ENCODE peak calls at places on chromosomes 11 and 22, in eight cellular contexts. Y is iPS-NIHi11, M is hypothalamus, D is GM23248, U is cardiac fibroblast, L is heart left ventricle, G is NCI-H774, K is spleen. A is an unnamed sample.

GRCh38 chr11:3227568-3228444 is 4.4 kb downstream of the MRGPRE start:
- DNase-seq in Y (peak; percentile 11), M (no peak), D (no peak), U (no peak), L (no peak), G (no peak), K (peak; percentile 74), A (no peak)

GRCh38 chr11:2208691-2209369 is 37.2 kb upstream of the TH start:
- DNase-seq in Y (peak; percentile 54), M (no peak), D (no peak), U (no peak), L (no peak), G (peak; percentile 22), K (peak; percentile 64), A (no peak)

GRCh38 chr11:110972640-110973039 is 260.4 kb upstream of the ARHGAP20 start:
- DNase-seq in Y (no peak), M (no peak), D (peak; percentile 95), U (peak; percentile 92), L (no peak), G (no peak), K (no peak), A (no peak)

GRCh38 chr11:93783767-93784151 is 323 bp upstream of the MED17 start:
- DNase-seq in Y (no peak), M (no peak), D (no peak), U (no peak), L (peak; percentile 38), G (no peak), K (no peak), A (no peak)

GRCh38 chr11:45110562-45110961 is 35.9 kb upstream of the PRDM11 start:
- DNase-seq in Y (peak; percentile 80), M (no peak), D (peak; percentile 75), U (peak; percentile 83), L (no peak), G (peak; percentile 61), K (no peak), A (peak; percentile 63)

GRCh38 chr11:115550291-115551059 is 46.3 kb upstream of the CADM1 start:
- DNase-seq in Y (no peak), M (no peak), D (no peak), U (no peak), L (no peak), G (no peak), K (no peak), A (no peak)

GRCh38 chr11:4038973-4039372 is 55.6 kb upstream of the RRM1 start:
- DNase-seq in Y (no peak), M (no peak), D (peak; percentile 54), U (peak; percentile 43), L (no peak), G (no peak), K (no peak), A (no peak)

GRCh38 chr11:122979103-122979814 is 2.4 kb downstream of the BSX start:
- DNase-seq in Y (no peak), M (no peak), D (no peak), U (no peak), L (no peak), G (no peak), K (no peak), A (no peak)

GRCh38 chr11:2789791-2790580 is 90.2 kb upstream of the KCNQ1OT1 start:
- DNase-seq in Y (no peak), M (no peak), D (no peak), U (no peak), L (peak; percentile 22), G (no peak), K (no peak), A (no peak)

GRCh38 chr11:102534261-102534872 is 3.8 kb upstream of the MMP7 start:
- DNase-seq in Y (no peak), M (no peak), D (no peak), U (no peak), L (no peak), G (no peak), K (no peak), A (no peak)

GRCh38 chr11:80297808-80298460 is 857.1 kb upstream of the TENM4 start:
- DNase-seq in Y (no peak), M (no peak), D (peak; percentile 1), U (peak; percentile 31), L (no peak), G (no peak), K (no peak), A (no peak)

GRCh38 chr11:113278925-113279324 is 35.5 kb upstream of the TTC12 start:
- DNase-seq in Y (no peak), M (no peak), D (no peak), U (no peak), L (no peak), G (no peak), K (no peak), A (no peak)

GRCh38 chr22:31926969-31927368 is 17.4 kb upstream of the YWHAH start:
- DNase-seq in Y (peak; percentile 93), M (peak; percentile 39), D (no peak), U (no peak), L (no peak), G (no peak), K (peak; percentile 49), A (no peak)

GRCh38 chr11:65426839-65427690 is 4.5 kb downstream of the NEAT1 start:
- DNase-seq in Y (no peak), M (no peak), D (peak; percentile 91), U (peak; percentile 83), L (peak; percentile 39), G (no peak), K (peak; percentile 76), A (no peak)

GRCh38 chr11:59267738-59268475 is 55.2 kb upstream of the MPEG1 start:
- DNase-seq in Y (no peak), M (no peak), D (no peak), U (no peak), L (no peak), G (no peak), K (no peak), A (no peak)

GRCh38 chr11:91156041-91156440 is 933.2 kb upstream of the CHORDC1 start:
- DNase-seq in Y (no peak), M (no peak), D (no peak), U (no peak), L (no peak), G (no peak), K (no peak), A (no peak)

GRCh38 chr11:123404626-123405025 is 25.4 kb upstream of the GRAMD1B start:
- DNase-seq in Y (no peak), M (no peak), D (no peak), U (no peak), L (peak; percentile 32), G (no peak), K (no peak), A (no peak)

GRCh38 chr22:37777122-37777687 is 30.5 kb upstream of the GCAT start:
- DNase-seq in Y (peak; percentile 66), M (no peak), D (peak; percentile 86), U (peak; percentile 91), L (no peak), G (no peak), K (no peak), A (peak; percentile 40)

GRCh38 chr22:21936151-21936778 is 16.4 kb downstream of the PPM1F start:
- DNase-seq in Y (no peak), M (no peak), D (peak; percentile 28), U (peak; percentile 18), L (peak; percentile 59), G (no peak), K (peak; percentile 89), A (no peak)

GRCh38 chr11:58059011-58059358 is 28.2 kb downstream of the OR6Q1 start:
- DNase-seq in Y (peak; percentile 51), M (no peak), D (peak; percentile 89), U (peak; percentile 93), L (no peak), G (no peak), K (no peak), A (no peak)

GRCh38 chr11:119830400-119830799 is 101.4 kb upstream of the NECTIN1 start:
- DNase-seq in Y (no peak), M (no peak), D (no peak), U (no peak), L (no peak), G (no peak), K (no peak), A (no peak)

GRCh38 chr11:60343094-60343704 is 16.1 kb downstream of the MS4A6E start:
- DNase-seq in Y (peak; percentile 21), M (no peak), D (peak; percentile 30), U (peak; percentile 16), L (no peak), G (no peak), K (no peak), A (no peak)

GRCh38 chr11:45184640-45185039 is 38.2 kb downstream of the PRDM11 start:
- DNase-seq in Y (no peak), M (no peak), D (no peak), U (no peak), L (no peak), G (no peak), K (no peak), A (no peak)

GRCh38 chr11:12683857-12684256 is 9.6 kb downstream of the TEAD1 start:
- DNase-seq in Y (no peak), M (no peak), D (peak; percentile 60), U (peak; percentile 56), L (no peak), G (no peak), K (no peak), A (no peak)

GRCh38 chr11:58641326-58641725 is 18.9 kb downstream of the CNTF start:
- DNase-seq in Y (no peak), M (no peak), D (no peak), U (no peak), L (no peak), G (no peak), K (no peak), A (no peak)

GRCh38 chr11:64164392-64165312 is 1.3 kb downstream of the MACROD1 start:
- DNase-seq in Y (peak; percentile 66), M (no peak), D (peak; percentile 36), U (no peak), L (peak; percentile 69), G (no peak), K (no peak), A (no peak)

GRCh38 chr11:113577356-113578163 is 102.4 kb upstream of the DRD2 start:
- DNase-seq in Y (peak; percentile 63), M (no peak), D (peak; percentile 12), U (no peak), L (no peak), G (peak; percentile 47), K (no peak), A (no peak)

GRCh38 chr22:38298312-38299000 is 18.8 kb downstream of the CSNK1E start:
- DNase-seq in Y (peak; percentile 84), M (no peak), D (peak; percentile 91), U (peak; percentile 100), L (no peak), G (no peak), K (peak; percentile 74), A (no peak)

GRCh38 chr22:19889951-19890350 is 35.3 kb upstream of the GNB1L start:
- DNase-seq in Y (no peak), M (no peak), D (no peak), U (no peak), L (peak; percentile 21), G (no peak), K (peak; percentile 77), A (no peak)

GRCh38 chr11:12859872-12860657 is 149.1 kb upstream of the RASSF10 start:
- DNase-seq in Y (no peak), M (no peak), D (no peak), U (no peak), L (no peak), G (no peak), K (no peak), A (no peak)

GRCh38 chr11:79080506-79080905 is 360.3 kb downstream of the TENM4 start:
- DNase-seq in Y (no peak), M (no peak), D (no peak), U (no peak), L (no peak), G (no peak), K (no peak), A (peak; percentile 25)

GRCh38 chr11:13183094-13183825 is 94.3 kb upstream of the BMAL1 start:
- DNase-seq in Y (no peak), M (no peak), D (peak; percentile 77), U (peak; percentile 65), L (no peak), G (peak; percentile 9), K (no peak), A (peak; percentile 50)

GRCh38 chr11:118358071-118358470 is 1.3 kb upstream of the UBE4A start:
- DNase-seq in Y (no peak), M (no peak), D (peak; percentile 23), U (no peak), L (no peak), G (no peak), K (no peak), A (no peak)